ENCODE peak calls at places on chromosomes 1 and 21, in six cellular contexts. W is HTR-8/SVneo, R is astrocyte of the spinal cord, Y is iPS-NIHi11, E is lower lobe of right lung, X is NCI-H1092. O is an unnamed sample.

GRCh38 chr1:148379697-148380096 is 103.4 kb downstream of the PPIAL4G start:
- DNase-seq in W (no peak), R (no peak), Y (no peak), E (no peak), X (no peak), O (no peak)

GRCh38 chr1:168291222-168291824 is 10.6 kb downstream of the TBX19 start:
- DNase-seq in W (no peak), R (no peak), Y (no peak), E (no peak), X (peak; percentile 71), O (no peak)

GRCh38 chr21:44427241-44428120 is 27.8 kb upstream of the LRRC3 start:
- DNase-seq in W (no peak), R (no peak), Y (peak; percentile 8), E (peak; percentile 45), X (peak; percentile 47), O (no peak)

GRCh38 chr1:13749543-13750307 is 49.7 kb downstream of the PRDM2 start:
- DNase-seq in W (no peak), R (peak; percentile 26), Y (no peak), E (peak; percentile 87), X (peak; percentile 40), O (no peak)

GRCh38 chr1:156081174-156082110 is 823 bp downstream of the MEX3A start:
- DNase-seq in W (peak; percentile 27), R (no peak), Y (no peak), E (no peak), X (peak; percentile 38), O (no peak)

GRCh38 chr1:185861630-185862029 is 127.4 kb downstream of the HMCN1 start:
- DNase-seq in W (no peak), R (peak; percentile 38), Y (no peak), E (no peak), X (no peak), O (no peak)

GRCh38 chr1:240539700-240540414 is 72.1 kb downstream of the GREM2 start:
- DNase-seq in W (no peak), R (no peak), Y (no peak), E (no peak), X (no peak), O (no peak)

GRCh38 chr1:101996830-101997485 is at the start of gene OLFM3:
- DNase-seq in W (peak; percentile 1), R (peak; percentile 9), Y (peak; percentile 84), E (no peak), X (no peak), O (peak; percentile 44)

GRCh38 chr1:17668195-17668594 is 86.9 kb upstream of the ACTL8 start:
- DNase-seq in W (no peak), R (no peak), Y (no peak), E (no peak), X (no peak), O (no peak)

GRCh38 chr1:65958561-65959350 is 166.1 kb downstream of the PDE4B start:
- DNase-seq in W (peak; percentile 23), R (peak; percentile 68), Y (peak; percentile 42), E (peak; percentile 50), X (peak; percentile 9), O (peak; percentile 65)

GRCh38 chr1:205961405-205961804 is 18.1 kb upstream of the SLC26A9 start:
- DNase-seq in W (no peak), R (no peak), Y (no peak), E (no peak), X (no peak), O (no peak)

GRCh38 chr21:42463861-42464515 is 32.0 kb downstream of the RSPH1 start:
- DNase-seq in W (no peak), R (peak; percentile 42), Y (no peak), E (peak; percentile 58), X (no peak), O (no peak)

GRCh38 chr21:38716088-38716487 is 89.6 kb upstream of the ETS2 start:
- DNase-seq in W (no peak), R (no peak), Y (no peak), E (no peak), X (no peak), O (no peak)

GRCh38 chr1:222009105-222009730 is 267.3 kb upstream of the DUSP10 start:
- DNase-seq in W (peak; percentile 11), R (peak; percentile 35), Y (peak; percentile 41), E (no peak), X (peak; percentile 8), O (no peak)

GRCh38 chr1:224939844-224940425 is 10.5 kb downstream of the DNAH14 start:
- DNase-seq in W (no peak), R (peak; percentile 7), Y (no peak), E (no peak), X (no peak), O (no peak)

GRCh38 chr1:16260814-16261213 is 23.8 kb upstream of the CPLANE2 start:
- DNase-seq in W (no peak), R (peak; percentile 58), Y (no peak), E (no peak), X (no peak), O (no peak)

GRCh38 chr21:29233611-29234540 is 64.8 kb upstream of the BACH1 start:
- DNase-seq in W (no peak), R (no peak), Y (no peak), E (no peak), X (no peak), O (no peak)

GRCh38 chr1:235056937-235057336 is 71.7 kb downstream of the TOMM20 start:
- DNase-seq in W (no peak), R (no peak), Y (no peak), E (peak; percentile 24), X (no peak), O (no peak)

GRCh38 chr1:210711825-210712224 is 383.1 kb downstream of the HHAT start:
- DNase-seq in W (no peak), R (no peak), Y (no peak), E (no peak), X (peak; percentile 19), O (no peak)

GRCh38 chr1:166875302-166875733 is 746 bp downstream of the TADA1 start:
- DNase-seq in W (no peak), R (no peak), Y (no peak), E (no peak), X (no peak), O (no peak)

GRCh38 chr1:99782920-99783319 is 16.5 kb upstream of the FRRS1 start:
- DNase-seq in W (no peak), R (no peak), Y (no peak), E (no peak), X (no peak), O (no peak)

GRCh38 chr1:156816561-156817328 is at the start of gene SH2D2A:
- DNase-seq in W (no peak), R (no peak), Y (no peak), E (peak; percentile 67), X (no peak), O (no peak)

GRCh38 chr1:192879416-192879815 is 70.6 kb downstream of the RGS2 start:
- DNase-seq in W (no peak), R (peak; percentile 22), Y (no peak), E (no peak), X (no peak), O (no peak)

GRCh38 chr21:40053007-40053406 is 185.8 kb downstream of the PCP4 start:
- DNase-seq in W (no peak), R (peak; percentile 43), Y (no peak), E (no peak), X (peak; percentile 78), O (no peak)

GRCh38 chr1:55250399-55251075 is 35.4 kb upstream of the USP24 start:
- DNase-seq in W (no peak), R (no peak), Y (no peak), E (no peak), X (no peak), O (no peak)

GRCh38 chr1:117181630-117182041 is 29.1 kb downstream of the VTCN1 start:
- DNase-seq in W (no peak), R (no peak), Y (no peak), E (no peak), X (no peak), O (no peak)

GRCh38 chr1:205447457-205448415 is 8.1 kb downstream of the BLACAT1 start:
- DNase-seq in W (no peak), R (no peak), Y (no peak), E (no peak), X (no peak), O (no peak)

GRCh38 chr1:200243042-200243437 is 166.8 kb downstream of the ZNF281 start:
- DNase-seq in W (no peak), R (peak; percentile 41), Y (no peak), E (no peak), X (no peak), O (peak; percentile 61)

O was measured in SK-N-MC.